ENCODE peak calls at places on chromosomes 16 and 17, in five cellular contexts. D, I, F, X and L are unnamed samples.

GRCh38 chr17:57747221-57748017 is 2.3 kb upstream of the CCDC182 start:
- DNase-seq in D (peak; percentile 78), I (peak; percentile 83), F (peak; percentile 89), X (peak; percentile 74), L (peak; percentile 73)

GRCh38 chr16:3149193-3149530 is 14.3 kb downstream of the ZNF213 start:
- DNase-seq in D (no peak), I (no peak), F (no peak), X (no peak), L (no peak)

GRCh38 chr16:11064202-11064540 is 119.8 kb downstream of the CLEC16A start:
- DNase-seq in D (no peak), I (no peak), F (no peak), X (no peak), L (no peak)

GRCh38 chr17:47733047-47733413 is at the start of gene TBX21:
- DNase-seq in D (peak; percentile 70), I (peak; percentile 41), F (peak; percentile 93), X (peak; percentile 56), L (peak; percentile 95)

GRCh38 chr16:28110977-28111376 is 47.5 kb upstream of the GSG1L start:
- DNase-seq in D (no peak), I (no peak), F (no peak), X (no peak), L (no peak)

GRCh38 chr16:57735755-57736418 is at the start of gene KATNB1:
- DNase-seq in D (no peak), I (no peak), F (no peak), X (no peak), L (no peak)

GRCh38 chr16:2904100-2904921 is 7.4 kb upstream of the FLYWCH1 start:
- DNase-seq in D (peak; percentile 94), I (peak; percentile 85), F (peak; percentile 89), X (peak; percentile 92), L (peak; percentile 91)

GRCh38 chr17:59565959-59566324 is 532 bp downstream of the DHX40 start:
- DNase-seq in D (peak; percentile 89), I (peak; percentile 76), F (peak; percentile 88), X (peak; percentile 91), L (peak; percentile 79)

GRCh38 chr17:73203788-73204479 is 11.1 kb downstream of the COG1 start:
- DNase-seq in D (no peak), I (no peak), F (no peak), X (no peak), L (no peak)

GRCh38 chr17:57751971-57752905 is 7.1 kb upstream of the CCDC182 start:
- DNase-seq in D (no peak), I (no peak), F (peak; percentile 63), X (no peak), L (no peak)

GRCh38 chr16:80463303-80463702 is 77.5 kb upstream of the DYNLRB2 start:
- DNase-seq in D (peak; percentile 58), I (no peak), F (no peak), X (no peak), L (no peak)

GRCh38 chr16:66691234-66691633 is 5.3 kb downstream of the CMTM4 start:
- DNase-seq in D (no peak), I (no peak), F (no peak), X (no peak), L (no peak)

GRCh38 chr16:2969545-2970521 is 685 bp downstream of the PAQR4 start:
- DNase-seq in D (peak; percentile 84), I (peak; percentile 87), F (peak; percentile 85), X (peak; percentile 80), L (peak; percentile 85)

GRCh38 chr17:5558815-5559785 is 25.2 kb downstream of the NLRP1 start:
- DNase-seq in D (no peak), I (no peak), F (no peak), X (no peak), L (no peak)

GRCh38 chr17:63486317-63487013 is 9.6 kb downstream of the ACE start:
- DNase-seq in D (no peak), I (peak; percentile 28), F (peak; percentile 24), X (no peak), L (no peak)

GRCh38 chr17:66255112-66255511 is 25.9 kb upstream of the APOH start:
- DNase-seq in D (peak; percentile 76), I (peak; percentile 80), F (peak; percentile 76), X (peak; percentile 88), L (peak; percentile 73)

GRCh38 chr16:3774156-3774767 is 56.9 kb upstream of the TRAP1 start:
- DNase-seq in D (no peak), I (no peak), F (no peak), X (peak; percentile 28), L (no peak)

GRCh38 chr16:80672379-80672778 is 131.6 kb downstream of the DYNLRB2 start:
- DNase-seq in D (no peak), I (no peak), F (no peak), X (no peak), L (no peak)

GRCh38 chr16:1871974-1872635 is at the start of gene MEIOB:
- DNase-seq in D (peak; percentile 44), I (no peak), F (peak; percentile 92), X (peak; percentile 54), L (peak; percentile 87)

GRCh38 chr16:57620316-57621231 is 7.9 kb upstream of the ADGRG1 start:
- DNase-seq in D (peak; percentile 63), I (no peak), F (no peak), X (no peak), L (no peak)

GRCh38 chr16:77762260-77762659 is 26.1 kb upstream of the VAT1L start:
- DNase-seq in D (no peak), I (no peak), F (no peak), X (no peak), L (no peak)

GRCh38 chr16:7313170-7313569 is 19.5 kb upstream of the RBFOX1 start:
- DNase-seq in D (peak; percentile 59), I (peak; percentile 1), F (peak; percentile 43), X (peak; percentile 7), L (peak; percentile 50)

GRCh38 chr17:49508891-49509587 is 13.9 kb downstream of the NGFR start:
- DNase-seq in D (no peak), I (no peak), F (peak; percentile 55), X (no peak), L (no peak)

GRCh38 chr16:5175263-5175662 is 77.7 kb upstream of the EEF2KMT start:
- DNase-seq in D (no peak), I (no peak), F (no peak), X (no peak), L (no peak)

GRCh38 chr17:32125848-32126153 is 16.5 kb upstream of the RHOT1 start:
- DNase-seq in D (no peak), I (no peak), F (no peak), X (no peak), L (no peak)

GRCh38 chr17:40564883-40565744 is at the start of gene CCR7:
- DNase-seq in D (no peak), I (peak; percentile 75), F (no peak), X (no peak), L (no peak)

DNA sequence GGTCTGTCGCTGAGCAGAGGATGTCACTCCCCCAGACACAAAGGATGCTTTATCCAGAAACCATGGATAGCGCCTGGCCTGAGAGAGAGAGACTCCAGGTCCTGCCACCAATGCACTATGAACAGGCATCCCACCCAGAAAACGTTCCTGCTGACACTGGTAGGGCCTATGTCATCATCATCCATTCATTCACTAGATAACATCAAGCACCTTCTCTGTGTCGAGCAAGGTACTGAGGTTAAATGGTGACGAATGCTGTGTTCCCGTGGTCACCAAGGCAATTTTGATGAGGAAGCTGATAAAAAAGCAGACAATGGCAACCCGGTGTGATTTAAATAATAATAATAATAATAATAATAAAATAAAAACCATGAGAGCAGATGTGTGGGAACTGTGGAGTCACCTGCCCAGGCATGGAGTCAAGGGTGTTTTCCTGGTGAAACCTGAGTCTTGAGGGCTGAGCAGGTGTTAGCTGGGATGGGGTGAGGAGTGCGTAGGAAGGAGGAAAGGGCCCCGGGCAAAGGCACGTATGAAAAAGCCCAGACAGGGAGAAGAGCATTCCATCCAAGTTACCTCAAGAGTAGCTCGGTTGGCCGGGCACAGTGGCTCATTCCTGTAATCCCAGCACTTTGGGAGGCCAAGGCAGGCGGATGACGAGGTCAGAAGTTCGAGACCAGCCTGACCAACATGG is 18.9 kb upstream of the CALB2 start:
- DNase-seq in D (no peak), I (no peak), F (no peak), X (no peak), L (no peak)
- TF ChIP-seq EZH2phosphoT487 in D (no peak), I (no peak), F (no peak), X (no peak), L (no peak)

GRCh38 chr16:82694239-82694874 is 67.6 kb downstream of the CDH13 start:
- DNase-seq in D (no peak), I (no peak), F (no peak), X (peak; percentile 69), L (no peak)
- TF ChIP-seq EZH2phosphoT487 in D (no peak), I (no peak), F (no peak), X (no peak), L (no peak)

DNA sequence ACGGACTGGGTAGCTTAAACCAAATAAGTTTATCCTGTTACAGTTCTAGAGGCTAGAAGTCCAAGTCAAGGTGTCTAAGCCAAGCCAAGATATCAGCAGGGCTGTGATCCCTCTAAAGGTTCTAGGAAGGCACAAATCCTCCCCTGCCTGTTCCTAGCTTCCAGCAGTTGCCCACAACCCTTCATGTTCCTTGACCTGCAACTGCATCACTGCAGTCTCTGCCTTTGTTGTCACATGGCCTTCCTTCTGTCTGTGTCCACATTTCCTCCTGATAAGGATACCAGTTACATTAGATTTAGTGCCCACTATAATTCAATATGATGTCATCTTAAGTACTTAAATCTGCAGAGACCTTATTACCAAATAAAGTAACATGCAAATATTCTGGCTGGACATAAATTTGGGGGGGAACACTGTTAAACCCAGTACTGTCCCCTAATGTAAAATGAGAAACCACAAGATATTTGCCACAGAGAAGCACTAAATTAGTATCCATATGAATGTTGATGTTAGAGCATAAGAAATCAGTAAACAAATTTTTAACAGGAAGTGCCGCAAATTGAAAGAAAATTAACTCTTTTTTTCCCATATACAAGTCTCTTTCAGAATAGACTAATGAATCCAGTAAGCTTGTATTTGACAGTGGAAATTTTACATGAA is 4.7 kb downstream of the UQCRC2 start:
- DNase-seq in D (no peak), I (no peak), F (no peak), X (no peak), L (no peak)
- TF ChIP-seq EZH2phosphoT487 in D (no peak), I (no peak), F (no peak), X (no peak), L (no peak)

GRCh38 chr16:60675022-60675421 is 1361.2 kb downstream of the CDH8 start:
- DNase-seq in D (no peak), I (no peak), F (no peak), X (no peak), L (no peak)

GRCh38 chr16:60682219-60682618 is 1354.0 kb downstream of the CDH8 start:
- DNase-seq in D (no peak), I (no peak), F (no peak), X (no peak), L (no peak)

GRCh38 chr16:60686824-60687223 is 1349.4 kb downstream of the CDH8 start:
- DNase-seq in D (no peak), I (no peak), F (no peak), X (no peak), L (no peak)

GRCh38 chr16:60684002-60684401 is 1352.2 kb downstream of the CDH8 start:
- DNase-seq in D (no peak), I (no peak), F (no peak), X (no peak), L (no peak)

DNA sequence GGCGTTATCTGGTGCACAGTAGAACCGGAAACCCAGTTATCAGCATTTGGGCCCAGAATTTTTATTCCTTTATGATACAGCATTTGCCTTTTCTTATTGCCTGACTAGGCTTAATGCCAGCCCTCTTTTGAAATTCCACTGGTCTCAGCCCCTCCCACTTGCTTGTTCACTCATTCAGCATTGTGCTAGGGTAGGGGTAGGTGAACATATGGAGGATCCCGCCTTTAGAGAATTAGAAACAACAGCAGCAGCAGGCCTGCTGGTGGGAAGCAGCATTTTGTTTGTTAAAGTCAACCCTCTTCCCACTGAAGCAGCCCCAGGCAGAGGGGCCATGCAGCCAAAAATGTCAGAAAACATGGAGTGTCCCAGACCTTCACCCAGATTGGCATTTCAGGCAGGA is 1355.2 kb downstream of the CDH8 start:
- DNase-seq in D (no peak), I (no peak), F (no peak), X (no peak), L (peak; percentile 48)
- TF ChIP-seq EZH2phosphoT487 in D (no peak), I (no peak), F (no peak), X (no peak), L (no peak)